ENCODE peak calls at places on chromosome 10, in nine cellular contexts. P is GM23338, Q is MM.1S, I is IMR-90, V is hepatocyte, L is dorsolateral prefrontal cortex, W is OCI-LY7, S is mammary epithelial cell, D is kidney. O is an unnamed sample.

GRCh38 chr10:69669408-69669807 is 39.4 kb downstream of the FAM241B start:
- DNase-seq in P (no peak), Q (no peak), I (no peak), V (no peak), L (no peak), W (no peak), S (no peak), D (no peak), O (no peak)

GRCh38 chr10:127928021-127928806 is 21.3 kb downstream of the PTPRE start:
- DNase-seq in P (no peak), Q (no peak), I (peak), V (peak), L (no peak), W (no peak), S (no peak), D (no peak), O (no peak)

GRCh38 chr10:130721971-130722370 is 585.8 kb downstream of the GLRX3 start:
- DNase-seq in P (no peak), Q (no peak), I (no peak), V (no peak), L (no peak), W (no peak), S (no peak), D (peak), O (no peak)

GRCh38 chr10:75739454-75740143 is 308.2 kb downstream of the LRMDA start:
- DNase-seq in P (no peak), Q (no peak), I (no peak), V (no peak), L (no peak), W (no peak), S (no peak), D (no peak), O (no peak)

GRCh38 chr10:89219512-89220218 is 12.5 kb upstream of the CH25H start:
- DNase-seq in P (no peak), Q (no peak), I (no peak), V (no peak), L (peak), W (no peak), S (no peak), D (no peak), O (no peak)

GRCh38 chr10:131127610-131128009 is 183.9 kb downstream of the TCERG1L start:
- DNase-seq in P (no peak), Q (no peak), I (no peak), V (no peak), L (no peak), W (no peak), S (no peak), D (peak), O (peak)

GRCh38 chr10:122986340-122986739 is 6.1 kb downstream of the PSTK start:
- DNase-seq in P (no peak), Q (no peak), I (peak), V (no peak), L (no peak), W (no peak), S (no peak), D (no peak), O (no peak)

GRCh38 chr10:44986670-44987069 is 8.1 kb upstream of the DEPP1 start:
- DNase-seq in P (no peak), Q (no peak), I (peak), V (no peak), L (no peak), W (no peak), S (no peak), D (no peak), O (no peak)

GRCh38 chr10:131631619-131632018 is 269.2 kb upstream of the PPP2R2D start:
- DNase-seq in P (no peak), Q (no peak), I (no peak), V (peak), L (no peak), W (no peak), S (no peak), D (no peak), O (no peak)

GRCh38 chr10:58373446-58373834 is 11.8 kb upstream of the TFAM start:
- DNase-seq in P (no peak), Q (no peak), I (no peak), V (no peak), L (no peak), W (no peak), S (peak), D (no peak), O (no peak)

GRCh38 chr10:98301664-98302319 is 33.8 kb upstream of the LOXL4 start:
- DNase-seq in P (peak), Q (no peak), I (no peak), V (no peak), L (no peak), W (no peak), S (no peak), D (no peak), O (no peak)

GRCh38 chr10:100983868-100984669 is 3.2 kb downstream of the MRPL43 start:
- DNase-seq in P (no peak), Q (peak), I (no peak), V (no peak), L (no peak), W (no peak), S (no peak), D (peak), O (no peak)

GRCh38 chr10:101373063-101373462 is 19.1 kb downstream of the BTRC start:
- DNase-seq in P (peak), Q (no peak), I (no peak), V (no peak), L (no peak), W (no peak), S (no peak), D (no peak), O (no peak)

GRCh38 chr10:16341637-16342036 is 95.2 kb upstream of the PTER start:
- DNase-seq in P (no peak), Q (no peak), I (no peak), V (peak), L (no peak), W (no peak), S (peak), D (no peak), O (no peak)

GRCh38 chr10:69801434-69802315 is at the start of gene COL13A1:
- DNase-seq in P (peak), Q (no peak), I (peak), V (peak), L (no peak), W (no peak), S (peak), D (peak), O (no peak)

GRCh38 chr10:96587255-96588059 is 645 bp upstream of the TM9SF3 start:
- DNase-seq in P (peak), Q (peak), I (peak), V (no peak), L (no peak), W (peak), S (peak), D (no peak), O (no peak)

GRCh38 chr10:87843714-87844113 is 19.6 kb downstream of the KLLN start:
- DNase-seq in P (no peak), Q (no peak), I (no peak), V (no peak), L (no peak), W (no peak), S (no peak), D (no peak), O (no peak)

GRCh38 chr10:49254556-49255318 is 44.2 kb upstream of the C10orf71 start:
- DNase-seq in P (no peak), Q (no peak), I (no peak), V (no peak), L (no peak), W (no peak), S (no peak), D (no peak), O (no peak)

DNA sequence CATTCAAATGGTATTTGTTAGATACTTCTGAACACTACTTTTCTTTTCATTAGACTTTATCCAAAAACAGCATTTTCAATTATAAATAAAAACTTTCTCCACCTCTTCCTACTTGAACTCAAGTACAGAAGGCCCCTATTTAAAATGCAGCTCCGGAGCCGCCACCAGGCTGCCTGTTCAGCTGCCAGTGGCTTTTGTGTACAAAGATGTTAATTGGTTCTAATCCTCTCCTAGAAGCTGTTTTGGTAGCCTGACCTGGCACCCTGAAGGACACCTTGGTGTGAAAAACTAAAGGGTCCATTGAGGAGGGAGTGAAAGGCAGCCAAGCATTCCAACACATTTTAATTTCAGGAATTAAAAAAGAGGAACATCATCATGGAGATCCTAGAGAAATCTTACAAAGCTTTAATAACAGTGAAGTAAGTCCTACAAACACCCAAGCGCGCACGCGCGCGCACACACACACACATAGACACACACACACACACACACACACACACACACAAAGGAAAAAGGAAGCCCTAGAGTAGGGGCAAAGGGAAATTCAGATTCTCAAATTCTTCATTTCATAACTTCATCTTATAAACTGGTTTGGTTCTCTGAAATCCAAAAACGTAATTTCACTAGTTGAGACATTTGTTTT is 41.4 kb downstream of the VAX1 start:
- DNase-seq in P (peak), Q (no peak), I (no peak), V (no peak), L (peak), W (no peak), S (no peak), D (no peak), O (no peak)
- H3K27ac ChIP-seq in P (no peak), Q (no peak), I (no peak), V (no peak), L (no peak), W (no peak), S (no peak), D (no peak), O (no peak)

GRCh38 chr10:5668429-5668828 is 2.0 kb upstream of the ASB13 start:
- DNase-seq in P (no peak), Q (no peak), I (no peak), V (no peak), L (no peak), W (no peak), S (no peak), D (no peak), O (no peak)

GRCh38 chr10:5663692-5664427 is 2.5 kb downstream of the ASB13 start:
- DNase-seq in P (peak), Q (no peak), I (no peak), V (no peak), L (no peak), W (peak), S (no peak), D (no peak), O (no peak)

GRCh38 chr10:5669609-5670008 is 3.2 kb upstream of the ASB13 start:
- DNase-seq in P (no peak), Q (no peak), I (no peak), V (no peak), L (no peak), W (no peak), S (no peak), D (no peak), O (no peak)

GRCh38 chr10:5665380-5666323 is 743 bp downstream of the ASB13 start:
- DNase-seq in P (peak), Q (no peak), I (no peak), V (peak), L (no peak), W (peak), S (peak), D (peak), O (no peak)

GRCh38 chr10:5666324-5667220 is at the start of gene ASB13:
- DNase-seq in P (peak), Q (peak), I (peak), V (peak), L (peak), W (peak), S (peak), D (peak), O (peak)
- TF ChIP-seq CTCF in P (no peak), Q (peak), I (no peak), V (no peak), L (peak), W (peak), S (no peak), D (no peak), O (no peak)

GRCh38 chr10:108410231-108410630 is 1245.7 kb upstream of the SORCS1 start:
- DNase-seq in P (no peak), Q (no peak), I (no peak), V (no peak), L (no peak), W (no peak), S (no peak), D (no peak), O (no peak)

GRCh38 chr10:108412323-108412722 is 1247.8 kb upstream of the SORCS1 start:
- DNase-seq in P (no peak), Q (peak), I (no peak), V (no peak), L (no peak), W (no peak), S (no peak), D (no peak), O (no peak)

GRCh38 chr10:108411181-108411580 is 1246.7 kb upstream of the SORCS1 start:
- DNase-seq in P (no peak), Q (no peak), I (no peak), V (no peak), L (no peak), W (no peak), S (no peak), D (no peak), O (no peak)

GRCh38 chr10:108409316-108409715 is 1244.8 kb upstream of the SORCS1 start:
- DNase-seq in P (no peak), Q (no peak), I (no peak), V (no peak), L (no peak), W (no peak), S (no peak), D (no peak), O (no peak)

DNA sequence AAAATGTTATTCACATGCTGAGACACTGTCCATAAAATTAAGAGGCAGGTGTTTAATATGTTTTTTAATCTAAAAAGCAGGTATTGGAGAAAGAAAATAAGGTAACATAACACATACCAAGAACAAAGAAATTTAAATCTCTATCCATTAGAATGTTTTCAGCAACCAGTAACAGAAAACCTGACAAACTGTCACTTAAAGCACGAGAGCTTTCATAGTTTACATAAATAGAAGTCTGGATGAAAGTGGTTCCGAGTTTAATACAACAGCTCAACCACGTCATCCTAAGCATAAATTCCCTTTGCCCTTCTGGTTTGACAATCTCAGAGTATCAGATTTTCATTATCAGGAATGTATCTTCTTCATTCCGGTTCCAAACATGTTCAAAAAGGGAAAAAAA is 1249.4 kb upstream of the SORCS1 start:
- DNase-seq in P (no peak), Q (no peak), I (no peak), V (no peak), L (no peak), W (no peak), S (no peak), D (no peak), O (no peak)
- H3K27ac ChIP-seq in P (no peak), Q (no peak), I (no peak), V (no peak), L (no peak), W (no peak), S (no peak), D (no peak), O (no peak)

GRCh38 chr10:50574305-50574704 is 49.5 kb downstream of the SGMS1 start:
- DNase-seq in P (peak), Q (no peak), I (no peak), V (no peak), L (no peak), W (no peak), S (no peak), D (no peak), O (no peak)
- TF ChIP-seq CTCF in P (peak), Q (peak), I (peak), V (no peak), L (no peak), W (peak), S (peak), D (no peak), O (no peak)

DNA sequence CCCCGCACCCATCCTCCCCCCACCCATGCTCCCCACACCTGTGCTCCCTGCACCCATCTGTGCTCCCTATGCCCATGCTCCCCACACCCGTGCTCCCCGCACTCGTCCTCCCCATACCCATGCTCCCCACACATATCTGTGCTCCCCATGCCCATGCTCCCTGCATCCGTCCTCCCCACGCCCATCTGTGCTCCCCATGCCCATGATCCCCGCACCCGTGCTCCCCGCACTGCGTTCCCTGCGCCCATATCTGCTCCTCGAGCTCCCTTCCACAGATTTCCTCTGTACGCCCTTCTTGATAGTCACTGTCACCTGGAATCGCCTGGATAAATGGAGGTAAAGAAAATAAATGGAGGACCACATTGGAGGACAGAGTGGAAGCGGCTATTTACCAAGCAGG is 9.9 kb downstream of the DIP2C start:
- DNase-seq in P (no peak), Q (no peak), I (no peak), V (no peak), L (no peak), W (no peak), S (no peak), D (peak), O (no peak)
- H3K27ac ChIP-seq in P (no peak), Q (peak), I (no peak), V (no peak), L (peak), W (no peak), S (no peak), D (no peak), O (no peak)

GRCh38 chr10:103238506-103239252 is 7.0 kb upstream of the RPEL1 start:
- DNase-seq in P (peak), Q (no peak), I (peak), V (peak), L (no peak), W (no peak), S (peak), D (peak), O (no peak)
- TF ChIP-seq CTCF in P (peak), Q (no peak), I (peak), V (peak), L (no peak), W (peak), S (peak), D (no peak), O (no peak)

GRCh38 chr10:110773693-110774068 is 98.0 kb upstream of the PDCD4 start:
- DNase-seq in P (no peak), Q (no peak), I (no peak), V (no peak), L (no peak), W (no peak), S (no peak), D (no peak), O (no peak)
- H3K27ac ChIP-seq in P (no peak), Q (no peak), I (no peak), V (peak), L (no peak), W (no peak), S (peak), D (no peak), O (no peak)

O was measured in CD4-positive, alpha-beta T cell.